ENCODE peak calls at places on chromosomes 12 and 14, in five cellular contexts. F is glomerular endothelial cell; C is stimulated activated CD4-positive, alpha-beta T cell treated with anti-CD3 and anti-CD28 coated beads, Interleukin-15, amount 100 ng/mL, for 1 hour; Y is anterior cingulate cortex; M is stimulated activated CD8-positive, alpha-beta memory T cell treated with anti-CD3 and anti-CD28 coated beads, Interleukin-4, amount 100 ng/mL, for 1 hour. N is an unnamed sample.

GRCh38 chr12:106913456-106913855 is 42.3 kb upstream of the TMEM263 start:
- DNase-seq in F (no peak), C (no peak), Y (no peak), M (no peak), N (peak; percentile 43)

GRCh38 chr14:92653162-92653651 is 95.2 kb downstream of the LGMN start:
- DNase-seq in F (no peak), C (no peak), Y (no peak), M (no peak), N (no peak)

GRCh38 chr14:100827140-100827517 is 1.2 kb downstream of the MEG3 start:
- DNase-seq in F (no peak), C (no peak), Y (no peak), M (no peak), N (no peak)

GRCh38 chr14:86815341-86815740 is 1177.6 kb downstream of the GALC start:
- DNase-seq in F (no peak), C (no peak), Y (no peak), M (no peak), N (no peak)

GRCh38 chr12:52022841-52023181 is 16.1 kb downstream of the TAMALIN start:
- DNase-seq in F (no peak), C (no peak), Y (no peak), M (no peak), N (no peak)

GRCh38 chr14:59919582-59920377 is at the start of gene LRRC9:
- DNase-seq in F (no peak), C (no peak), Y (peak; percentile 45), M (no peak), N (peak; percentile 37)

GRCh38 chr14:64758711-64759554 is 54.7 kb downstream of the PLEKHG3 start:
- DNase-seq in F (no peak), C (no peak), Y (no peak), M (no peak), N (peak; percentile 60)

GRCh38 chr14:74456684-74457083 is 30.7 kb upstream of the SYNDIG1L start:
- DNase-seq in F (no peak), C (no peak), Y (no peak), M (no peak), N (no peak)

N was measured in left lung.